ENCODE peak calls at places on chromosomes 11 and 22, in six cellular contexts. Z, C, G, P, F and M are unnamed samples.

GRCh38 chr11:27995082-27995481 is 112.9 kb downstream of the KIF18A start:
- DNase-seq in G (no peak), C (no peak), P (no peak), F (peak; percentile 4), Z (no peak), M (no peak)

GRCh38 chr11:7527029-7527428 is 13.2 kb downstream of the PPFIBP2 start:
- DNase-seq in C (no peak), G (no peak), F (no peak), P (no peak), Z (no peak), M (no peak)

GRCh38 chr11:109783842-109784241 is 309.4 kb upstream of the ZC3H12C start:
- DNase-seq in C (no peak), Z (peak; percentile 91), P (peak; percentile 18), G (no peak), F (no peak), M (no peak)

GRCh38 chr11:74559934-74560309 is 32.5 kb upstream of the POLD3 start:
- DNase-seq in G (no peak), F (no peak), P (no peak), C (no peak), Z (no peak), M (no peak)

GRCh38 chr11:2121227-2122130 is 17.7 kb downstream of the IGF2 start:
- DNase-seq in G (no peak), C (no peak), Z (no peak), P (no peak), F (no peak), M (no peak)

GRCh38 chr11:21988477-21988876 is 204.4 kb upstream of the ANO5 start:
- DNase-seq in Z (peak; percentile 21), G (no peak), C (no peak), F (no peak), P (no peak), M (peak; percentile 52)

GRCh38 chr22:35661377-35661937 is 13.2 kb downstream of the APOL6 start:
- DNase-seq in G (no peak), C (no peak), P (no peak), Z (no peak), F (peak; percentile 27), M (peak; percentile 12)

GRCh38 chr22:41863472-41863871 is 30.6 kb downstream of the SREBF2 start:
- DNase-seq in P (no peak), Z (no peak), F (no peak), G (no peak), C (no peak), M (no peak)

GRCh38 chr11:75820636-75821035 is 5.6 kb downstream of the UVRAG start:
- DNase-seq in F (peak; percentile 59), Z (no peak), G (no peak), P (no peak), C (no peak), M (no peak)

GRCh38 chr11:76215946-76216345 is 9.6 kb upstream of the WNT11 start:
- DNase-seq in Z (no peak), C (peak; percentile 3), G (no peak), F (peak; percentile 14), P (no peak), M (no peak)

GRCh38 chr11:68076371-68077042 is 37.7 kb downstream of the TCIRG1 start:
- DNase-seq in Z (no peak), G (no peak), P (peak; percentile 32), F (no peak), C (no peak), M (no peak)

GRCh38 chr11:126465573-126466287 is 110.2 kb downstream of the ST3GAL4 start:
- DNase-seq in Z (peak; percentile 97), C (no peak), F (no peak), G (no peak), P (no peak), M (peak; percentile 62)

GRCh38 chr11:110584150-110584549 is 128.1 kb downstream of the ARHGAP20 start:
- DNase-seq in G (no peak), C (no peak), F (no peak), P (no peak), Z (no peak), M (no peak)

GRCh38 chr22:36334081-36334831 is 53.5 kb downstream of the MYH9 start:
- DNase-seq in F (no peak), Z (no peak), C (peak; percentile 61), P (no peak), G (peak; percentile 21), M (no peak)

DNA sequence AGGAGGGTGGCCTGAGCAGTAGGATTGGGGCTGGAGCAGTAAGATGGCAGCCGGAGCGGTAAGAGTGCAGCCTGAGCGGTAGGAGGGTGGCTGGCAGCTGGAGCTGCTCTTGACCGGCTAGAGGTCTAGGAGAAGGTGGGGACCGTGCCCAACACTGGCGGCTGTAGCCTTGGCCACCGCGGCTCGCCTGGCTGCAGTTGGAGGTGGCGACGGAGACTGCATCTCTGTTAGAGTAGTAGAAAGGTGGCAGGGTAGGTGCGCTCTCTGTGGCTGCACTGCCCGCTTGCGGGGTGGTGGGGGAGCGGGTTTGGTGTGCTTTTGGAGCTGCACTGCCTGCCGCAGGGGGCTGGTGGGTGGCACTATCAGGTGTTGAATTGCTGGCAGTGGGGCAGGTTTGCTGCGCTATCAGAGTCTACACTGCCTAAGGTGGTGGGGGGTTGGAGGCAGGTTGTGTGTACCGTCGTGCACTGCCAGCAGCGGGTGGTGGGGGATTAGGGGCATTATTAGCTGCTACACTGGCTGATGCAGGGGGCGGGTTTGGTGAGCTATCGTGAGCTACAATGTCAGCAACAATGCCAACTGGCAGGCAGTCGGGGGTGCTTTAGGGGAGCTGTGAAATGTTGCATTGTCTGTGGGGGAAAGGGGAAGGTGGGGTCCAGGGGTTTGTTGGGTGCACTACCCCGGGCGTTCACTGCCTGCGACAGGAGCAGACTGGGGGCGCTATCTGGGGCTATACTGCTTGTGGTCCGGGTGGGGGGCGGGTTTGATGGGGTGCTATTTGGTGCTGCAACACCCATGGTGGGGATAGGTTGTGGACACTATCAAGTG is 4461.3 kb upstream of the OR11H1 start:
- DNase-seq in Z (no peak), G (no peak), C (no peak), P (no peak), F (no peak), M (peak; percentile 37)
- H3K9me3 ChIP-seq in Z (no peaks in the 10 kb centered on the region), G (peaks cover 5% of the 10 kb centered on the region), C (peaks cover 37% of the 10 kb centered on the region), P (no peaks in the 10 kb centered on the region), F (peaks cover 44% of the 10 kb centered on the region), M (peaks cover 32% of the 10 kb centered on the region)

GRCh38 chr11:12685229-12685628 is 11.0 kb downstream of the TEAD1 start:
- DNase-seq in F (no peak), P (no peak), C (no peak), Z (no peak), G (no peak), M (no peak)

GRCh38 chr11:12684354-12684753 is 10.1 kb downstream of the TEAD1 start:
- DNase-seq in G (no peak), C (no peak), Z (no peak), P (no peak), F (no peak), M (no peak)

GRCh38 chr11:12684821-12685220 is 10.6 kb downstream of the TEAD1 start:
- DNase-seq in Z (no peak), G (no peak), P (no peak), C (no peak), F (no peak), M (no peak)

GRCh38 chr11:12682730-12683500 is 8.7 kb downstream of the TEAD1 start:
- DNase-seq in G (no peak), C (no peak), F (no peak), Z (no peak), P (no peak), M (no peak)

DNA sequence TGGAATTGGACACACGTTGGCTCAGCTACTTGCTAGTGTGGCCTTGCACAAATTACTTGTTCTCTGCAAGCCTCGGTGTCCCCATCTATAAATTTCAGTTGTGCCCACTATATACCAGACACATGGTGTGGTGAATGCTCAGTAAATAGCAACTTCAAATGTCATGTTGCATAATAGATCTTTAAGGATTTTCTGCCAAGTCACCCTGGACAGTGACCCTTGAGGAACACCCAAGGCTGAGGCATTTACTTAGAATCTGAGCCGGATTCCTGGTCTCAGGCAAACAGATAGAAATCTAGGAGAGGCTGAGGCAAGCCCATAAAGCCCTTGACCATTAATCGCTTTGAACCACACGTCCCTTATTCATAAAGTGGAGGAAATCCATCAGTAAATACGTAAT is 9.6 kb downstream of the TEAD1 start:
- DNase-seq in F (no peak), C (no peak), P (no peak), Z (no peak), G (no peak), M (no peak)
- H3K4me3 ChIP-seq in F (no peak overlapping the region), C (no peak overlapping the region), P (no peak overlapping the region), Z (no peak overlapping the region), G (no peak overlapping the region), M (no peak overlapping the region)

GRCh38 chr22:49724893-49725489 is 102.7 kb downstream of the BRD1 start:
- DNase-seq in F (peak; percentile 33), G (peak; percentile 39), P (peak; percentile 87), Z (peak; percentile 72), C (peak; percentile 46), M (peak; percentile 79)
- H3K9me3 ChIP-seq in F (peaks cover 3% of the 10 kb centered on the region), G (no peaks in the 10 kb centered on the region), P (no peaks in the 10 kb centered on the region), Z (no peaks in the 10 kb centered on the region), C (no peaks in the 10 kb centered on the region), M (no peaks in the 10 kb centered on the region)

DNA sequence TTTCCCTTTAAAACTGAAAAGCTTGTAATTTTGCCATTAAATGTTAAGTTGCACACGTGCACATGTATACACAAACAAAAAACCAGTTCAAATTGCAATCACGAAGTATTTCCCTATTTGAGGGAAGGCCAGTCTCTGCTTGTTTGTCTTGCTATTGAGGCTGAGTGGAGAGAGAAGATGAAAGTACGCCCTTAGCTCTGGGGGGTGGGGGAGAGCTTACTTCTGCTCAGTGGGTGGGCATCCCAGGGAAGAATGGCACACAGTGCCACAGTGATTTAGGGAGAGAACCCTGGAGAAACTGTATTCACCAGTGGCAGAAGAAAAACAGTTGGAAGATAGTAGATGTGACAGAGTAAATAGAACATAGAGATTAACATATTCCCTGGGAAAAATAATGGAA is 8.7 kb downstream of the YAP1 start:
- DNase-seq in F (no peak), C (no peak), G (no peak), Z (no peak), P (no peak), M (no peak)
- H3K4me3 ChIP-seq in F (no peak overlapping the region), C (no peak overlapping the region), G (no peak overlapping the region), Z (no peak overlapping the region), P (no peak overlapping the region), M (no peak overlapping the region)

GRCh38 chr22:39947488-39948216 is 12.5 kb upstream of the TMA7B start:
- DNase-seq in F (no peak), Z (no peak), P (no peak), C (no peak), G (no peak), M (no peak)
- H3K9me3 ChIP-seq in F (no peaks in the 10 kb centered on the region), Z (no peaks in the 10 kb centered on the region), P (no peaks in the 10 kb centered on the region), C (no peaks in the 10 kb centered on the region), G (no peaks in the 10 kb centered on the region), M (no peaks in the 10 kb centered on the region)

DNA sequence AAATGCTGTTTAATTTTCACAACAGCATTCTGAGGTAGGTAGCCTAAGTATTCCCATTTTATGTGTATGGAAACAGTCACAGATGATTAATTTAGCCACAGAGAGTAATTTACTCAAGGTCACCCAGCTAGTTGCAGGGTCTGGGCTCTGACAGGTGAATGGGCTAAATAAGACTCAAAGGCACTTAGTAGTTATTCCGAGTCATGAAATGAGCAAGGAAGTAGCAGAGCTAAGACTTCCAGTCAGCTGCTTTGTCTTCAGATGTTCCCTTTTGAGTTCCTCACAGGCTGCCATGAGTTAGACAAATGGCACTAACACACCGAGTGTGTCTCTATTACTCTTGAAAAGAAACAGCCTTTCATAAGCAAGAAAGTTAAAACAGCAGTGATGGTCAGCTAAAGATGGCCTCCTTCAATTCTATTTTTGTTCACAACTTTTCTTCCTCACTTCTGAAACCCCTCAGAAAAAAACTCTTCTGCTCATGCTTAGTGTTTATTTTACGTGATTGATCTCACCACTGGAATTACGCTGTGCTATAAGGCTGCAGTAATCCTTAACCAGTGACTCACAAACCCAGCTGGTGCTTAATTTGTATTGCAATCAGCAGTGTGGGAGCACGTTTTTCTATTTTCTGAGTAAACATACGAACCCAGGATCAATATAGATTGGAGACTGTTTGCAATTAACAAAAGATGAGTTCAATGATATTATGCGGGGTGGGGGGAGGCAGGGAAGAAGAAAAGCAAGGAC is 389.2 kb downstream of the AASDHPPT start:
- DNase-seq in Z (no peak), G (no peak), C (no peak), F (no peak), P (peak; percentile 27), M (no peak)
- H3K4me3 ChIP-seq in Z (no peak overlapping the region), G (no peak overlapping the region), C (no peak overlapping the region), F (no peak overlapping the region), P (peak overlapping the region; percentile 26), M (no peak overlapping the region)